ENCODE peak calls at places on chromosomes 2 and 18, in eight cellular contexts. B is HS-5, E is neural progenitor cell, A is NCI-H2081, M is lung, F is A549, Z is naive B cell, I is right cardiac atrium. U is an unnamed sample.

GRCh38 chr2:26572589-26572988 is 68.6 kb downstream of the CIB4 start:
- DNase-seq in B (no peak), E (peak), A (no peak), M (no peak), F (no peak), Z (no peak), I (no peak), U (peak)

GRCh38 chr2:197311521-197312033 is 997 bp upstream of the ANKRD44 start:
- DNase-seq in B (no peak), E (no peak), A (no peak), M (no peak), F (no peak), Z (no peak), I (no peak), U (peak)

GRCh38 chr2:233853883-233854240 is 473 bp downstream of the HJURP start:
- DNase-seq in B (no peak), E (no peak), A (no peak), M (no peak), F (no peak), Z (no peak), I (no peak), U (no peak)

GRCh38 chr2:17195016-17195415 is 323.2 kb downstream of the RAD51AP2 start:
- DNase-seq in B (no peak), E (no peak), A (no peak), M (no peak), F (no peak), Z (no peak), I (no peak), U (no peak)

GRCh38 chr2:240573071-240573515 is 4.8 kb downstream of the RNPEPL1 start:
- DNase-seq in B (no peak), E (no peak), A (no peak), M (no peak), F (no peak), Z (no peak), I (peak), U (no peak)

GRCh38 chr2:177466337-177467195 is 74.0 kb downstream of the AGPS start:
- DNase-seq in B (no peak), E (peak), A (no peak), M (no peak), F (no peak), Z (no peak), I (no peak), U (no peak)

GRCh38 chr2:241726459-241726858 is 8.0 kb upstream of the D2HGDH start:
- DNase-seq in B (no peak), E (no peak), A (no peak), M (no peak), F (no peak), Z (no peak), I (no peak), U (peak)

GRCh38 chr2:101124684-101125366 is 26.4 kb downstream of the TBC1D8 start:
- DNase-seq in B (peak), E (no peak), A (no peak), M (peak), F (peak), Z (no peak), I (peak), U (no peak)

GRCh38 chr2:24909555-24910177 is 10.4 kb downstream of the ADCY3 start:
- DNase-seq in B (peak), E (no peak), A (no peak), M (no peak), F (no peak), Z (no peak), I (no peak), U (no peak)

GRCh38 chr2:49831698-49832367 is 677.5 kb upstream of the FSHR start:
- DNase-seq in B (no peak), E (no peak), A (no peak), M (no peak), F (no peak), Z (no peak), I (peak), U (peak)

GRCh38 chr2:246489-247145 is 17.2 kb downstream of the SH3YL1 start:
- DNase-seq in B (peak), E (peak), A (peak), M (peak), F (no peak), Z (peak), I (no peak), U (peak)

GRCh38 chr18:73717570-73717969 is 430.1 kb downstream of the FBXO15 start:
- DNase-seq in B (no peak), E (no peak), A (no peak), M (no peak), F (no peak), Z (no peak), I (no peak), U (peak)

GRCh38 chr2:237198144-237198900 is 112.6 kb downstream of the COPS8 start:
- DNase-seq in B (no peak), E (no peak), A (no peak), M (no peak), F (no peak), Z (no peak), I (no peak), U (no peak)

GRCh38 chr2:231565915-231566594 is 26.6 kb upstream of the TEX44 start:
- DNase-seq in B (no peak), E (no peak), A (no peak), M (no peak), F (no peak), Z (no peak), I (no peak), U (peak)

GRCh38 chr18:77111449-77112160 is 21.0 kb downstream of the MBP start:
- DNase-seq in B (no peak), E (no peak), A (no peak), M (no peak), F (no peak), Z (no peak), I (peak), U (no peak)

GRCh38 chr2:232502901-232503791 is 15.5 kb upstream of the ECEL1 start:
- DNase-seq in B (no peak), E (peak), A (no peak), M (no peak), F (peak), Z (peak), I (peak), U (peak)

GRCh38 chr18:28576941-28577340 is 400.0 kb upstream of the CDH2 start:
- DNase-seq in B (no peak), E (no peak), A (no peak), M (no peak), F (no peak), Z (no peak), I (no peak), U (no peak)

GRCh38 chr2:173680574-173680973 is 284.6 kb downstream of the SP3 start:
- DNase-seq in B (no peak), E (no peak), A (no peak), M (no peak), F (no peak), Z (no peak), I (no peak), U (no peak)

GRCh38 chr2:105773568-105773967 is 28.9 kb downstream of the NCK2 start:
- DNase-seq in B (no peak), E (no peak), A (no peak), M (no peak), F (no peak), Z (no peak), I (no peak), U (no peak)

GRCh38 chr2:24274809-24275208 is 85.5 kb downstream of the ITSN2 start:
- DNase-seq in B (no peak), E (no peak), A (no peak), M (no peak), F (no peak), Z (no peak), I (no peak), U (no peak)

GRCh38 chr2:12506846-12507245 is 209.9 kb upstream of the TRIB2 start:
- DNase-seq in B (no peak), E (no peak), A (no peak), M (no peak), F (no peak), Z (no peak), I (no peak), U (no peak)

GRCh38 chr18:58057291-58057965 is 13.4 kb downstream of the NEDD4L start:
- DNase-seq in B (no peak), E (no peak), A (no peak), M (no peak), F (no peak), Z (no peak), I (no peak), U (peak)

GRCh38 chr2:159128191-159128590 is 158.3 kb downstream of the WDSUB1 start:
- DNase-seq in B (no peak), E (no peak), A (no peak), M (no peak), F (no peak), Z (no peak), I (no peak), U (no peak)

GRCh38 chr2:25104741-25105140 is 62.9 kb downstream of the EFR3B start:
- DNase-seq in B (no peak), E (no peak), A (no peak), M (no peak), F (no peak), Z (no peak), I (no peak), U (no peak)

GRCh38 chr2:97761192-97761591 is 47.8 kb downstream of the ZAP70 start:
- DNase-seq in B (no peak), E (no peak), A (no peak), M (no peak), F (no peak), Z (no peak), I (peak), U (no peak)

GRCh38 chr18:60893331-60894114 is 439.7 kb upstream of the CDH20 start:
- DNase-seq in B (no peak), E (no peak), A (no peak), M (no peak), F (no peak), Z (no peak), I (no peak), U (no peak)

GRCh38 chr18:80234398-80234797 is 12.9 kb downstream of the PARD6G start:
- DNase-seq in B (no peak), E (no peak), A (no peak), M (no peak), F (no peak), Z (no peak), I (no peak), U (no peak)

GRCh38 chr2:8997108-8997507 is 6.4 kb downstream of the MBOAT2 start:
- DNase-seq in B (no peak), E (no peak), A (no peak), M (no peak), F (no peak), Z (no peak), I (no peak), U (no peak)

GRCh38 chr2:109715302-109715937 is 78.7 kb upstream of the RGPD5 start:
- DNase-seq in B (no peak), E (peak), A (no peak), M (no peak), F (no peak), Z (no peak), I (no peak), U (peak)

GRCh38 chr18:941331-941730 is 36.7 kb downstream of the ADCYAP1 start:
- DNase-seq in B (no peak), E (no peak), A (no peak), M (no peak), F (no peak), Z (no peak), I (no peak), U (no peak)

GRCh38 chr2:29235411-29235810 is 120.2 kb downstream of the CLIP4 start:
- DNase-seq in B (no peak), E (no peak), A (no peak), M (no peak), F (no peak), Z (no peak), I (no peak), U (no peak)

GRCh38 chr18:34550902-34551301 is 159.2 kb upstream of the DTNA start:
- DNase-seq in B (no peak), E (no peak), A (no peak), M (no peak), F (no peak), Z (no peak), I (no peak), U (no peak)

GRCh38 chr2:71453404-71454220 is at the start of gene DYSF:
- DNase-seq in B (no peak), E (peak), A (no peak), M (no peak), F (no peak), Z (no peak), I (peak), U (peak)

GRCh38 chr2:52810460-52810859 is 957.1 kb upstream of the CHAC2 start:
- DNase-seq in B (peak), E (peak), A (no peak), M (no peak), F (peak), Z (no peak), I (no peak), U (peak)

GRCh38 chr2:241000831-241001321 is 2.5 kb downstream of the SNED1 start:
- DNase-seq in B (no peak), E (no peak), A (no peak), M (peak), F (no peak), Z (no peak), I (no peak), U (no peak)